ENCODE peak calls at places on chromosomes 5 and 9, in four cellular contexts. X is GM12891, S is GM12878, K is K562. M is an unnamed sample.

GRCh38 chr5:40406426-40407211 is 273.1 kb upstream of the PTGER4 start:
- DNase-seq in S (no peak), K (no peak), X (no peak), M (peak; percentile 62)

GRCh38 chr5:115831163-115831768 is 10.1 kb downstream of the ATG12 start:
- DNase-seq in S (no peak), X (no peak), K (peak; percentile 37), M (no peak)

GRCh38 chr9:135049460-135049859 is 38.0 kb upstream of the OLFM1 start:
- DNase-seq in S (no peak), X (no peak), K (no peak), M (no peak)

GRCh38 chr5:124935060-124935459 is 188.6 kb upstream of the ZNF608 start:
- DNase-seq in K (no peak), X (peak; percentile 20), S (peak; percentile 87), M (peak; percentile 1)

GRCh38 chr9:124897570-124898460 is 35.9 kb downstream of the ARPC5L start:
- DNase-seq in S (no peak), K (no peak), X (no peak), M (no peak)

GRCh38 chr5:40416098-40416497 is 263.6 kb upstream of the PTGER4 start:
- DNase-seq in K (no peak), S (no peak), X (no peak), M (no peak)

GRCh38 chr5:124790895-124791732 is 44.7 kb upstream of the ZNF608 start:
- DNase-seq in K (no peak), X (no peak), S (no peak), M (no peak)

GRCh38 chr5:27497491-27497890 is 459.1 kb upstream of the CDH9 start:
- DNase-seq in K (no peak), X (no peak), S (no peak), M (no peak)

GRCh38 chr5:163402007-163402406 is 35.4 kb upstream of the CCNG1 start:
- DNase-seq in X (no peak), K (no peak), S (no peak), M (no peak)

GRCh38 chr5:74648835-74649286 is 8.3 kb upstream of the ENC1 start:
- DNase-seq in S (no peak), X (peak; percentile 31), K (peak; percentile 38), M (no peak)

GRCh38 chr9:114117996-114118830 is 19.1 kb upstream of the KIF12 start:
- DNase-seq in K (no peak), X (no peak), S (no peak), M (no peak)

GRCh38 chr5:51383494-51384081 is 340 bp downstream of the ISL1 start:
- DNase-seq in K (no peak), S (no peak), X (no peak), M (no peak)

GRCh38 chr9:14075218-14075617 is 238.7 kb downstream of the NFIB start:
- DNase-seq in X (no peak), S (no peak), K (no peak), M (no peak)

GRCh38 chr5:164233796-164234195 is 728.4 kb downstream of the MAT2B start:
- DNase-seq in S (no peak), X (no peak), K (no peak), M (no peak)

GRCh38 chr5:72402381-72402890 is 82.3 kb downstream of the PTCD2 start:
- DNase-seq in S (no peak), K (no peak), X (no peak), M (no peak)
- TF ChIP-seq SPI1 in S (no peak), K (no peak), X (no peak), M (no peak)

GRCh38 chr9:121662359-121662758 is 10.9 kb downstream of the DAB2IP start:
- DNase-seq in X (no peak), K (no peak), S (no peak), M (no peak)
- TF ChIP-seq SPI1 in X (no peak), K (no peak), S (no peak), M (no peak)

GRCh38 chr5:137078171-137078665 is 420.9 kb downstream of the SPOCK1 start:
- DNase-seq in X (no peak), K (no peak), S (no peak), M (no peak)

GRCh38 chr5:137073192-137073591 is 425.9 kb downstream of the SPOCK1 start:
- DNase-seq in X (no peak), S (no peak), K (no peak), M (no peak)

GRCh38 chr5:137071941-137072340 is 427.2 kb downstream of the SPOCK1 start:
- DNase-seq in X (no peak), S (no peak), K (no peak), M (no peak)

GRCh38 chr5:137072376-137073174 is 426.6 kb downstream of the SPOCK1 start:
- DNase-seq in S (no peak), K (no peak), X (no peak), M (no peak)

DNA sequence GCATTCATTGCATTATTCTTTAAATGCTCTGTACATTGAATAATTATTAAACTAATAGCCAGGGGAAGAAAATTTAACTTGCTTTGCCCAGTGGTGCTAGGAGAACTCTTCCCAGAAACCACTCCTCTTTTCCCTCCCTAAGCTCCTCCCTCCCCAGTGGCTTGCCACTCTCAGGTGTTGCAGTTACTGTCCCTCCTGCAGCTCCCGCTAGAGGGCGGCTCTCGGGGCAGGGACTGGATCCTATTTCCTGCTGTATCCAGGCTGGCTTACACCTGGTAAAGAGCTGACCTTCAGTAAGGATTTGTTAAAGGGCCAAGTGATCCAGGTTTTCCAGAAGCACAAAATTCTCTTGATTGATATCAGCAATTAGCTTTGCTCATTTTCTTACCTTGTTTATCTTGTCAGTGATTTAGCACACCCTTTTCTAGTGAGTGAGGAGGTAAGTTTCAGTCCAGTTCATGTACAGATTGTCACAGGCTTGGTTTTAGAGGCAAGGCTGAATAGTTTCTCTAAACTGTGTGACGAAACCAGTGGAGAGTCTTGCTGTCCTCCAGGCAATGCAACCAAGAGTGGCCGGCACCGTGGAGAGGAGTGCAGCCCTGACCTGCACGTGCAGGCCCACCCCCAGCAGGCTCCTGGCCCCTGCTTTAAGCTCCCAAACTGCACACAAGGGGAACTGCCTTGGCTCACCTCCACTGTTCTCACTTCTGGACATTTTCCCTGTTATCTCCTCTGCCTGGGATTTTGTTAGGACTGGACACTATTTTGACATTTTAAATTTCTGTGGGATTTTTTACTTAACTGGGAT is 423.8 kb downstream of the SPOCK1 start:
- DNase-seq in S (no peak), K (peak; percentile 82), X (peak; percentile 41), M (no peak)
- TF ChIP-seq SPI1 in S (no peak), K (no peak), X (no peak), M (no peak)

DNA sequence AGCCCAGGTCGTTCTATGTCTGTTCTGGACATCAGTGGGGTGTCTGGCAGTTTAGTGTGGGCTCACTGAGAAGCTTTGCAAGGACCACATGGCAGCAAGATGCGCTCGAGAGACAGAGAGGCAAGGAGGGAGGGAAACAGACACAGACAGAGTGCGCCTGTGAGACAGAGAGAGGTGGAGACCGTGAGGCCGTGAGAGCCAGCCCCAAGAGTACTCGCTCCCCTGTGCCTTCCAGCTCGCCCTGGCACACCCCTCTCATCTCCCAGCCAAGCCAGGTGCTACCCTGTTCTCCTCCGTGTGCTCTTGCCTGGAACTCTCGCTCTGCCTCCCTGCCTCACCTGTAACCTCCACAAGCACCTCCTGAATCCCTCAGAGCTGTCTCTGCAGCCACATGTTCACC is 106.8 kb downstream of the EHMT1 start:
- DNase-seq in K (no peak), S (no peak), X (no peak), M (no peak)
- TF ChIP-seq SPI1 in K (no peak), S (no peak), X (no peak), M (no peak)

DNA sequence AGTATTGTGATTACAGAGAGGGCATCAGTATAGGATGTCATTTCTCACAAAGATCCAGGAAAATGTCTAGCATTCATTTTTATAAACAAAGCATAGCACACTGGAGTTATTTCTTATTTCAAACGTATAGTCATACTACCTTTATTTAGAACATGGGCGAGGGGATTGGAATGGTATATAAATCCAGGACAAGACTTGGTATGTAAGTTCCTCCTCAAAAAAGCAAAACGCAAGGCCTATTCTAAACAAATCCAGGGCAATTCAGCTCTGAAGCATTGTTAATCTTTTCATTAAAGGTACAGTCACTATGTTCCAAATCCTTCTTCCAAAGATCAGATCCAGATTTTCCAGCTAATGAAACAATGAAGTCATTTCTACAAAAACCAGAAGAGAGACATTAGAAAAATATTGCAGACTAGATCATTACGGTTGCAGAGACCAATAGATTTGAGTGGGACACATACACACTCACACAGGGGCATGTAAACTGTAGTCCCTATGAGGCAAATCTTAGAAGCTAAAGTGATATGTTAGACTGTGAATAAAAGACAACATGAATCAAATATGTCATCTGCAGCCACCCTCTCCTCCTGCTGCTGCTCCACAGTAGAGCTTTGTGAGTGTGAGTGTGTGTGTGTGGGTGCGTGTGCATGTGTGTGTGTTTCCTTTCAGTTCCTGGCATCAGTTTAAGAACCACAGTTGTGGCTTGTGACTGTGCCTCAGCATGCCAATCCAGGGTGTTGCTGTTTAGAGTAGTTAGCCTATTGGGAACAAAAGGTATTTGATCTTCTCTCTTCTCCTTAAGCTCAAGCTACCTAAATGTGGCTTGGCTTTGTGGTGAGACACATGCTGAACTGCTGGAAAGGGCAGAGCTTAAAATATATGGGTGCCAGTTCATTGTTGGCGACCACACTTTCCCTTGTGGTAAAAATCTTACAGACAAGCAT is 116.2 kb upstream of the BNC2 start:
- DNase-seq in X (no peak), S (no peak), K (no peak), M (no peak)
- TF ChIP-seq SPI1 in X (no peak), S (no peak), K (no peak), M (no peak)

GRCh38 chr9:96080364-96080763 is 204.9 kb downstream of the ERCC6L2 start:
- DNase-seq in X (no peak), S (no peak), K (no peak), M (no peak)
- TF ChIP-seq SPI1 in X (no peak), S (no peak), K (no peak), M (no peak)

GRCh38 chr9:31590091-31590490 is 794.4 kb upstream of the ACO1 start:
- DNase-seq in K (no peak), X (no peak), S (no peak), M (no peak)
- TF ChIP-seq SPI1 in K (no peak), X (no peak), S (no peak), M (no peak)

GRCh38 chr9:4382722-4383317 is 83.0 kb upstream of the GLIS3 start:
- DNase-seq in S (peak; percentile 40), K (no peak), X (no peak), M (no peak)
- TF ChIP-seq SPI1 in S (peak; percentile 10), K (no peak), X (peak; percentile 57), M (no peak)

GRCh38 chr5:82022499-82022898 is 50.7 kb downstream of the ATG10 start:
- DNase-seq in X (no peak), S (no peak), K (no peak), M (no peak)

GRCh38 chr5:82019342-82020138 is 47.7 kb downstream of the ATG10 start:
- DNase-seq in X (no peak), S (no peak), K (no peak), M (peak; percentile 12)

GRCh38 chr5:82023530-82024095 is 51.8 kb downstream of the ATG10 start:
- DNase-seq in S (no peak), X (no peak), K (no peak), M (no peak)

DNA sequence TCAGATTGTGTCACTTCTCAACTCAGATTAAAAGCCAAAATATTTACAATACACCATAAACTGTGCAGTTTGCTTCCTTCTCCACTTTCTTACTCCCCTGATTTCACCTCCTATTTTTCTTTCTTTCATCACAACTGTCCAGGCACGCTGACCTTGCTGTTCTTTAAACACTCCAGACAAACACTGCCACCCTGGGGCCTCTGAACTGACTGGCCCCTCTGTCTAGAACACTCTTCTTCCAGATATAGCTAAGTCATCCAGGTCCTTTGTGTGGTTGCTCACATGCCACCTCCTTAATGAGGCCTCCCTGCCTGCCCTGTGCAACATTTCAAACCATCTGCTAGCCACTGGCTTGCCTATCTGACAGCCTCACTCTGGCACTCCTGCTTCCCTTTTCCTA is 46.6 kb downstream of the ATG10 start:
- DNase-seq in X (no peak), K (no peak), S (no peak), M (peak; percentile 86)
- TF ChIP-seq SPI1 in X (no peak), K (no peak), S (no peak), M (peak; percentile 34)

M was measured in HL-60.